ENCODE peak calls at places on chromosomes 6 and 20, in four cellular contexts. P is left ventricle myocardium inferior, G is adrenal gland, H is neural crest cell. R is an unnamed sample.

GRCh38 chr6:33442283-33442682 is 12.1 kb upstream of the ZBTB9 start:
- DNase-seq in H (no peak), P (no peak), G (no peak), R (no peak)

GRCh38 chr20:21513881-21514540 is at the start of gene NKX2-2:
- DNase-seq in P (no peak), H (no peak), G (no peak), R (no peak)

GRCh38 chr6:35710241-35710847 is 21.6 kb upstream of the FKBP5 start:
- DNase-seq in P (no peak), H (no peak), G (no peak), R (no peak)

GRCh38 chr20:41248371-41249024 is 69.0 kb downstream of the ZHX3 start:
- DNase-seq in H (no peak), P (no peak), G (no peak), R (no peak)

GRCh38 chr6:21594427-21595264 is 1.1 kb downstream of the SOX4 start:
- DNase-seq in H (peak), G (peak), P (peak), R (no peak)

GRCh38 chr6:25137497-25137896 is 141.7 kb upstream of the CARMIL1 start:
- DNase-seq in G (no peak), P (no peak), H (no peak), R (no peak)

GRCh38 chr6:51866001-51866400 is 221.4 kb downstream of the PKHD1 start:
- DNase-seq in G (no peak), H (no peak), P (no peak), R (no peak)

GRCh38 chr20:47481330-47482216 is 20.1 kb upstream of the NCOA3 start:
- DNase-seq in G (no peak), H (no peak), P (no peak), R (no peak)

GRCh38 chr6:77857421-77857820 is 204.6 kb downstream of the MEI4 start:
- DNase-seq in G (no peak), H (no peak), P (no peak), R (no peak)

GRCh38 chr6:42963855-42964605 is 3.5 kb downstream of the GNMT start:
- DNase-seq in G (peak), P (no peak), H (peak), R (no peak)

GRCh38 chr6:35305117-35305516 is 7.5 kb downstream of the DEF6 start:
- DNase-seq in G (no peak), P (no peak), H (no peak), R (no peak)

GRCh38 chr6:38266921-38267354 is 372.8 kb downstream of the BTBD9 start:
- DNase-seq in G (no peak), H (no peak), P (no peak), R (peak)

GRCh38 chr20:37670426-37670825 is 23.4 kb upstream of the CTNNBL1 start:
- DNase-seq in G (peak), H (no peak), P (no peak), R (peak)

GRCh38 chr6:134437376-134437775 is 119.5 kb upstream of the SGK1 start:
- DNase-seq in G (peak), P (no peak), H (no peak), R (no peak)

GRCh38 chr6:110652520-110652919 is 162.7 kb downstream of the CDK19 start:
- DNase-seq in G (no peak), H (no peak), P (no peak), R (no peak)

GRCh38 chr6:136265101-136265500 is 15.0 kb upstream of the MTFR2 start:
- DNase-seq in P (no peak), H (no peak), G (no peak), R (no peak)

GRCh38 chr6:72977114-72977513 is 248.2 kb downstream of the KHDC1L start:
- DNase-seq in P (no peak), G (no peak), H (no peak), R (no peak)

GRCh38 chr6:31918069-31918725 is 9.3 kb upstream of the C2 start:
- DNase-seq in H (no peak), P (no peak), G (no peak), R (no peak)

GRCh38 chr6:31920803-31921202 is 6.7 kb upstream of the C2 start:
- DNase-seq in H (no peak), G (no peak), P (no peak), R (no peak)

GRCh38 chr6:31927242-31927867 is at the start of gene C2:
- DNase-seq in P (no peak), H (no peak), G (no peak), R (no peak)

GRCh38 chr6:31919624-31920303 is 7.8 kb upstream of the C2 start:
- DNase-seq in G (no peak), P (no peak), H (no peak), R (no peak)

DNA sequence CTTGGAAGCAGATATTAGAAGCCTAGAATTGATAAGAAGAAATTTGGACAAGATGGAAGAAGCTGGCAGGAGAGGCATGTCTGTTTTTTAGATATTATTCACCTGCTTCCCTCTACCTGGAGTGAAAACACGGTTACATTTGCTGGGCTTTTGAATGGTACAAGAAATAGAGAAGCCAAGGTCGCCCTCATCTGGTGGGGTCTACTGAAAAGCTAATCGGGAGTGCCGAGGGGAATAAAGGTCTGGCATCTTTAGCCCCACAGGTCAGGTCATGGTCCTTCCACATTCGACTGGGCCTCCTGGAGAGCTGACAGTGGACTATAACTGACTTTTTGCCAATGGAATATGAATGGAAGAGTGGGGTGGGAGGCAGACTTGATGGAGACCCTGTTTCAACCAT is 4.6 kb upstream of the C2 start:
- DNase-seq in P (no peak), G (no peak), H (no peak), R (no peak)
- TF ChIP-seq CTCF in P (peak), G (no peak), H (no peak), R (peak)

GRCh38 chr20:31440012-31440659 is at the start of gene DEFB123:
- DNase-seq in H (no peak), G (no peak), P (no peak), R (no peak)
- TF ChIP-seq CTCF in H (no peak), G (no peak), P (no peak), R (no peak)

GRCh38 chr6:48449002-48449401 is 338.0 kb upstream of the PTCHD4 start:
- DNase-seq in H (no peak), P (no peak), G (no peak), R (no peak)
- TF ChIP-seq CTCF in H (no peak), P (no peak), G (peak), R (no peak)

DNA sequence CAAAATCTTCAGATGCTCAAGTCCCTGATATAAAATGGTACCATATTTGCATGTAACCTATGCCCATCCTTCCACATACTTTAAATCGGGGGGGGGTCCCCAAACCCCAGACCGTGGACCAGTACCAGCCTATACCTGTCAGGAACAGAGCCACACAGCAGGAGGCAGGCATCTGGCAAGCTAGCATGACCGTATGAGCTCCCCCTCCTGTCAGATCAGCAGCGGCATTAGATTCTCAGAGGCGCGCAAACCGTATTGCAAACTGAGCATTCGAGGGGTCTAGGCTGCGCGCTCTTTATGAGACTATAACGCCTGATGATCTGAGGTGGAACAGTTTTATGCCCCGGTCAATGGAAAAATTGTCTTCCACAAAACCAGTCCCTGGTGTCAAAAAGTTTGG is 30.7 kb downstream of the FGD2 start:
- DNase-seq in H (no peak), G (no peak), P (no peak), R (no peak)
- TF ChIP-seq CTCF in H (no peak), G (no peak), P (no peak), R (no peak)

GRCh38 chr6:100677240-100677639 is 203.9 kb downstream of the ASCC3 start:
- DNase-seq in G (no peak), P (no peak), H (no peak), R (no peak)

GRCh38 chr6:100673641-100674040 is 207.5 kb downstream of the ASCC3 start:
- DNase-seq in H (no peak), G (no peak), P (no peak), R (no peak)

GRCh38 chr6:100678027-100678426 is 203.1 kb downstream of the ASCC3 start:
- DNase-seq in H (no peak), P (no peak), G (no peak), R (no peak)
- TF ChIP-seq CTCF in H (no peak), P (peak), G (no peak), R (no peak)

GRCh38 chr6:155524249-155524651 is 68.6 kb upstream of the NOX3 start:
- DNase-seq in P (no peak), H (no peak), G (peak), R (peak)

GRCh38 chr6:155530219-155530834 is 74.7 kb upstream of the NOX3 start:
- DNase-seq in G (peak), H (no peak), P (no peak), R (peak)

GRCh38 chr6:155527443-155527842 is 71.8 kb upstream of the NOX3 start:
- DNase-seq in G (no peak), P (no peak), H (no peak), R (no peak)

GRCh38 chr6:155528335-155528734 is 72.7 kb upstream of the NOX3 start:
- DNase-seq in H (no peak), G (no peak), P (no peak), R (no peak)

GRCh38 chr6:155528982-155529453 is 73.4 kb upstream of the NOX3 start:
- DNase-seq in G (peak), H (no peak), P (no peak), R (peak)
- TF ChIP-seq CTCF in G (no peak), H (no peak), P (no peak), R (no peak)